ENCODE peak calls at places on chromosomes 1 and 21, in eight cellular contexts. Y, L, O, V, M, R, E and A are unnamed samples.
A peak's percentile ranks its signal among the peaks of the same experiment; 100 is the strongest.

GRCh38 chr1:235617808-235618207 is 31.8 kb downstream of the GNG4 start:
- DNase-seq in Y (no peak), R (no peak), V (peak; percentile 46), M (no peak), L (no peak), O (peak; percentile 78), E (no peak), A (no peak)

GRCh38 chr1:63294797-63295594 is 27.4 kb upstream of the FOXD3 start:
- DNase-seq in L (no peak), V (no peak), R (no peak), E (no peak), Y (no peak), O (no peak), M (no peak), A (no peak)

GRCh38 chr1:152110365-152110859 is 4.8 kb downstream of the TCHH start:
- DNase-seq in L (peak; percentile 78), E (no peak), O (peak; percentile 67), R (no peak), V (peak; percentile 60), M (no peak), Y (no peak), A (no peak)

GRCh38 chr1:69737527-69738176 is 169.9 kb downstream of the LRRC7 start:
- DNase-seq in Y (no peak), V (peak; percentile 34), R (no peak), E (no peak), M (no peak), O (peak; percentile 75), L (no peak), A (peak; percentile 15)

GRCh38 chr1:184222561-184223157 is 164.2 kb upstream of the C1orf21 start:
- DNase-seq in E (no peak), R (peak; percentile 43), Y (peak; percentile 59), M (peak; percentile 47), L (peak; percentile 60), V (peak; percentile 56), O (peak; percentile 71), A (peak; percentile 56)

GRCh38 chr1:23593042-23593521 is 33.8 kb upstream of the ID3 start:
- DNase-seq in Y (no peak), M (no peak), L (no peak), E (no peak), R (no peak), V (no peak), O (no peak), A (no peak)

GRCh38 chr1:6590046-6590445 is 10.3 kb downstream of the ZBTB48 start:
- DNase-seq in Y (no peak), V (no peak), M (no peak), O (no peak), R (no peak), L (no peak), E (no peak), A (no peak)

GRCh38 chr1:98008373-98008772 is 87.5 kb upstream of the DPYD start:
- DNase-seq in R (no peak), E (no peak), O (no peak), V (no peak), Y (no peak), M (no peak), L (no peak), A (no peak)

GRCh38 chr1:210935905-210936304 is 198.0 kb downstream of the KCNH1 start:
- DNase-seq in M (no peak), E (no peak), R (no peak), V (no peak), O (no peak), L (no peak), Y (no peak), A (no peak)

GRCh38 chr1:30778156-30778978 is 20.8 kb upstream of the LAPTM5 start:
- DNase-seq in R (no peak), O (peak; percentile 66), Y (no peak), M (no peak), L (peak; percentile 26), V (peak; percentile 43), E (no peak), A (no peak)

GRCh38 chr1:205588691-205589445 is 42.9 kb downstream of the ELK4 start:
- DNase-seq in Y (peak; percentile 53), M (no peak), L (no peak), R (no peak), V (no peak), O (peak; percentile 61), E (no peak), A (no peak)

GRCh38 chr1:27538793-27539192 is 48.8 kb upstream of the WASF2 start:
- DNase-seq in R (no peak), Y (no peak), V (peak; percentile 75), M (no peak), O (peak; percentile 87), E (no peak), L (no peak), A (no peak)

GRCh38 chr1:43446881-43447835 is 6.6 kb downstream of the HYI start:
- DNase-seq in M (no peak), O (no peak), Y (peak; percentile 6), V (no peak), E (no peak), L (no peak), R (no peak), A (no peak)

GRCh38 chr21:41247561-41247968 is 69.0 kb upstream of the FAM3B start:
- DNase-seq in Y (peak; percentile 57), V (no peak), M (no peak), E (no peak), R (no peak), L (peak; percentile 83), O (no peak), A (no peak)

GRCh38 chr1:40182956-40183710 is 21.9 kb downstream of the RLF start:
- DNase-seq in E (no peak), M (no peak), V (peak; percentile 15), R (no peak), O (peak; percentile 56), Y (no peak), L (no peak), A (no peak)

GRCh38 chr1:163656367-163656766 is 334.6 kb downstream of the NUF2 start:
- DNase-seq in R (no peak), L (no peak), E (no peak), O (no peak), V (no peak), Y (no peak), M (no peak), A (no peak)

GRCh38 chr1:228900099-228900965 is 165.1 kb downstream of the RHOU start:
- DNase-seq in Y (peak; percentile 18), L (no peak), M (peak; percentile 72), V (no peak), O (no peak), R (peak; percentile 46), E (no peak), A (no peak)

GRCh38 chr1:204649756-204650155 is 35.8 kb downstream of the LRRN2 start:
- DNase-seq in O (no peak), E (no peak), V (no peak), M (no peak), R (no peak), Y (peak; percentile 58), L (no peak), A (no peak)

GRCh38 chr1:205407970-205408369 is 13.9 kb downstream of the LEMD1 start:
- DNase-seq in Y (no peak), E (no peak), V (no peak), R (no peak), L (no peak), M (no peak), O (no peak), A (no peak)

GRCh38 chr21:35509004-35509704 is 460.1 kb upstream of the RUNX1 start:
- DNase-seq in V (no peak), L (no peak), M (no peak), Y (no peak), O (peak; percentile 23), E (no peak), R (no peak), A (no peak)

GRCh38 chr1:30046751-30047150 is 676.6 kb downstream of the MATN1 start:
- DNase-seq in L (no peak), M (no peak), O (no peak), E (no peak), Y (no peak), R (no peak), V (no peak), A (no peak)

GRCh38 chr1:227728059-227728891 is 6.8 kb downstream of the JMJD4 start:
- DNase-seq in R (peak; percentile 79), V (peak; percentile 28), E (no peak), L (peak; percentile 94), Y (peak; percentile 91), M (peak; percentile 87), O (peak; percentile 66), A (peak; percentile 84)

GRCh38 chr1:227728892-227729143 is 6.3 kb downstream of the JMJD4 start:
- DNase-seq in O (peak; percentile 20), E (no peak), L (no peak), V (no peak), M (no peak), Y (no peak), R (no peak), A (no peak)

GRCh38 chr1:227730630-227731151 is 4.4 kb downstream of the JMJD4 start:
- DNase-seq in V (no peak), L (peak; percentile 87), O (no peak), M (peak; percentile 67), R (no peak), E (no peak), Y (no peak), A (no peak)

GRCh38 chr1:227729881-227730629 is 5.0 kb downstream of the JMJD4 start:
- DNase-seq in R (no peak), L (peak; percentile 63), E (no peak), V (peak; percentile 28), M (peak; percentile 83), O (peak; percentile 83), Y (peak; percentile 46), A (no peak)

GRCh38 chr1:227729144-227729880 is 5.8 kb downstream of the JMJD4 start:
- DNase-seq in L (peak; percentile 73), R (no peak), V (no peak), O (no peak), M (no peak), Y (no peak), E (no peak), A (no peak)
- H3K4me3 ChIP-seq in L (peak overlapping the region; percentile 45), R (peak overlapping the region; percentile 67), V (no peak overlapping the region), O (peak overlapping the region; percentile 64), M (peak overlapping the region; percentile 57), Y (peak overlapping the region; percentile 60), E (peak overlapping the region; percentile 36), A (peak overlapping the region; percentile 73)

DNA sequence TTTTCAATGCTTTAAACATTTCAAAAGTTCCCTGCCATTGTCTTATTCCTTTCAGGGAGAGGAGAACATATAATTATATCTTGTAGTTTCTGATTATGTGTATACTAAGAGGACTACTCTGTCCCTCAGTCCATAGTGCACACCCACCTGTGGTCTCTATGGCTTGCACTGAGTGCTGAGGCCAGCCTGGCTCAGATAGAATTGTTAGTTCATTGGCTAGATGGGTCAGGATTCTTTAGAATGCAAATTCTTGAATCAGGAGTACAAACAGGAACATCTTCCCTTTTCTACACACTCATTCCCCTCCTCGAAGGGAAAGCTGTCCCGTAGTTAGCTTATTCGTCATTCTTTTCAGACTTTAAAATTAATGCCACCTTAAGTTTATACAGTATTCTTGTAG is 8.2 kb downstream of the BACH1 start:
- DNase-seq in M (no peak), L (no peak), Y (no peak), V (no peak), O (no peak), E (no peak), R (no peak), A (no peak)
- H3K4me1 ChIP-seq in M (peaks cover 11% of the 10 kb centered on the region), L (peaks cover 11% of the 10 kb centered on the region), Y (peaks cover 41% of the 10 kb centered on the region), V (peaks cover 53% of the 10 kb centered on the region), O (peaks cover 64% of the 10 kb centered on the region), E (peaks cover 32% of the 10 kb centered on the region), R (peaks cover 85% of the 10 kb centered on the region), A (peaks cover 73% of the 10 kb centered on the region)

GRCh38 chr1:245859510-245860114 is 647.5 kb downstream of the SMYD3 start:
- DNase-seq in M (no peak), O (peak; percentile 77), L (no peak), V (peak; percentile 10), Y (no peak), E (no peak), R (no peak), A (no peak)
- H3K36me3 ChIP-seq in M (no peaks in the 10 kb centered on the region), O (no peaks in the 10 kb centered on the region), L (no peaks in the 10 kb centered on the region), V (no peaks in the 10 kb centered on the region), Y (no peaks in the 10 kb centered on the region), E (no peaks in the 10 kb centered on the region), R (no peaks in the 10 kb centered on the region), A (no peaks in the 10 kb centered on the region)

GRCh38 chr21:29650561-29651022 is 289.2 kb downstream of the GRIK1 start:
- DNase-seq in E (no peak), R (no peak), O (no peak), M (no peak), V (no peak), Y (no peak), L (no peak), A (no peak)
- H3K4me3 ChIP-seq in E (no peak overlapping the region), R (no peak overlapping the region), O (no peak overlapping the region), M (no peak overlapping the region), V (no peak overlapping the region), Y (no peak overlapping the region), L (no peak overlapping the region), A (no peak overlapping the region)